ENCODE peak calls at places on chromosome 3, in four cellular contexts. D is SK-N-SH, W is A549, I is ovary. P is an unnamed sample.
A peak's percentile ranks its signal among the peaks of the same experiment; 100 is the strongest.

GRCh38 chr3:61847784-61848462 is 286.6 kb downstream of the PTPRG start:
- DNase-seq in I (peak; percentile 69), W (no peak), D (no peak), P (peak; percentile 64)

GRCh38 chr3:114365268-114365667 is 71.4 kb downstream of the TIGIT start:
- DNase-seq in W (no peak), D (no peak), I (no peak), P (no peak)

GRCh38 chr3:197746801-197747237 is 2.9 kb upstream of the FYTTD1 start:
- DNase-seq in D (no peak), I (no peak), W (no peak), P (peak; percentile 25)

GRCh38 chr3:22777834-22778233 is 425.3 kb upstream of the UBE2E2 start:
- DNase-seq in I (no peak), D (no peak), W (no peak), P (no peak)

GRCh38 chr3:42185044-42185443 is 80.9 kb downstream of the CCK start:
- DNase-seq in I (no peak), W (no peak), D (no peak), P (no peak)

GRCh38 chr3:3560566-3561336 is 238.5 kb upstream of the LRRN1 start:
- DNase-seq in W (no peak), D (no peak), I (no peak), P (no peak)

GRCh38 chr3:16177962-16178627 is 3.6 kb downstream of the GALNT15 start:
- DNase-seq in I (peak; percentile 91), D (peak; percentile 88), W (peak; percentile 83), P (peak; percentile 75)

GRCh38 chr3:184160456-184160855 is 5.3 kb downstream of the DVL3 start:
- DNase-seq in I (no peak), W (no peak), D (no peak), P (no peak)

GRCh38 chr3:15896500-15896899 is 98.7 kb upstream of the ANKRD28 start:
- DNase-seq in D (no peak), I (no peak), W (no peak), P (no peak)

GRCh38 chr3:111853071-111853470 is 6.0 kb upstream of the PHLDB2 start:
- DNase-seq in D (no peak), W (no peak), I (no peak), P (no peak)

GRCh38 chr3:105564546-105565288 is 198.0 kb downstream of the ALCAM start:
- DNase-seq in I (no peak), D (no peak), W (no peak), P (no peak)

GRCh38 chr3:105367406-105368213 is 901 bp downstream of the ALCAM start:
- DNase-seq in I (peak; percentile 58), D (peak; percentile 49), W (peak; percentile 65), P (peak; percentile 38)

GRCh38 chr3:149770246-149770645 is 18.0 kb upstream of the COMMD2 start:
- DNase-seq in I (no peak), D (no peak), W (no peak), P (no peak)

GRCh38 chr3:124273651-124274050 is 281.7 kb upstream of the ROPN1 start:
- DNase-seq in W (no peak), D (no peak), I (no peak), P (no peak)

GRCh38 chr3:170811515-170811914 is 58.5 kb downstream of the RPL22L1 start:
- DNase-seq in D (no peak), W (no peak), I (no peak), P (no peak)

GRCh38 chr3:129003578-129004112 is 2.5 kb downstream of the EFCC1 start:
- DNase-seq in W (peak; percentile 40), I (peak; percentile 58), D (peak; percentile 80), P (no peak)
- TF ChIP-seq CTCF in W (no peak), I (no peak), D (no peak), P (no peak)

DNA sequence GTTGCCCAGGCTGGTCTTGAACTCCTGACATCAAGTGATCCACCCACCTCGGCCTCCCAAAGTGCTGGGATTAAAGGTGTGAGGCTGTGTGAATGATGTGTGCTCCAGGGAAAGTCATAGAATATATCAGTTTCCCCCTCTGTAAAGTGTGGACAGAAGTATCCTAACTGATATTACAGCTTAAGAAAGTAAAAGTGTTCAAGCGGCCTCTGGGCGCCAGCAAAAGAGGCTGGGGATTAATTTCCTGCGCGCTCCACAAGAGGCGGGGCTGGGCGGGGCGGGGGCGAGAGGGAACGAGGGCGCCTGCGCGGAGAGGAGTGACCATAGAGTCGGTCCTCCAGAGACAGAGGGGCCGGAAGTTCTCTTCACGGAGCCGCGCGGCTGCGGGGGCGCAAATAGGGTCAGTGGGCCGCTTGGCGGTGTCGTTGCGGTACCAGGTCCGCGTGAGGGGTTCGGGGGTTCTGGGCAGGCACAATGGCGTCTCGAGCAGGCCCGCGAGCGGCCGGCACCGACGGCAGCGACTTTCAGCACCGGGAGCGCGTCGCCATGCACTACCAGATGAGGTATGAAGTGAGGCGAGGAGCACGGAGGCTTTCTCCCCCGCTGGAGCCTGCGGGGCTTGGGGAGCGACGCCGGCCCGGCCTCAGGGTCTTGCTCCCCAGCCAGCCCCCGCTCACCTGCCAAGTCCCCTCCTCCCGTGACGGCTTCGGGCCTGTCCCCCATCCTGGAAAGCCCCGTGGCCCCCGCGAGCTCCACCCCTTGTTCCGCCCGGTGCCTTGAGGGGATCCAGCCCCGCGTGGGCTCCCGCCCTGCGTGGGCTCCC is at the start of gene JAGN1:
- DNase-seq in I (peak; percentile 93), W (peak; percentile 93), D (peak; percentile 97), P (peak; percentile 84)
- TF ChIP-seq EP300 in I (no peak), W (no peak), D (no peak), P (no peak)

DNA sequence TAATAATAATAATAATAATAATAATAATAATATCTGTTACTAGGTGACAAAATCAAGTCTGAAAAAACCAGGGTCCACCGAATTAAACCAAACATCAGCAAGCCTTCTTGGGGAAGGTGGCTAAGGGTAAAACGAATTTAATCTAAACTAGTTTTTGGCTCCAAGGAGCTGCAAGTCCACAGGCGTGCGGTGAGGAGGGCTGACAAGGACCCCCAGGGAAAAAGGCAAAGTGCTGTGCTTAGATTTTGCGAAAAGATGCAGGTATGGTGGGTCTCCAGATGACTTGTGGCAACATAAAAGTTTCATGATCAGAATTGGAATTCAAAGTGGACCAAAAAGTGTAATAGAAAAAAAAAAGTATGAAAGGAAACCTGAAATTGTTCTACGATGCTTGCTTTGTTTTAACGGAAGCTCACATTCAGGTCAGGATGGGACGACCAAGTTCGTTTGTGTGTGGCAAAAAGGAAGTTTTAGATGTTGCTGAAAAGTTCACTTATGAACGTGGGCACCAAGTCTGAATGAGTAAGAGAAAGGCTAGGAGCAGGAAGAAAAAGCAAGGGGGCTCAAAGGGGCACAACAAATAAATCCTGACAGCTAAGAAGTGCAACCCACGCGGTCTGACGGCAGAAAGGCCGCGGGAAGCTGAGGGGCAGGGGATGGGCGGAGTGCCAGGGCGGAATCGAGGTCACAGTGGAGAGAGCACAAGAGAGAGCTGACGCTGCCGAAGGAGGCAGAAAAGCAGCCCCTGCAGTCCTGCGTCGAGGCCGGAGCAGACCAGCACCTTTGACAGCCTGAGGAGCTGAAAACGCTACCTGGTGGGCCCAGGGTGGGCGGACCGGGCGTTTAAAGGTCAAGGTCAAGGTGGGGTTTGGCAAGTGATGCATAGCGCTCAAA is 1.1 kb downstream of the WDR82 start:
- DNase-seq in D (peak; percentile 77), I (peak; percentile 90), W (peak; percentile 34), P (peak; percentile 39)
- H3K4me3 ChIP-seq in D (peak overlapping the region; percentile 92), I (peak overlapping the region; percentile 51), W (peak overlapping the region; percentile 73), P (peak overlapping the region; percentile 83)

GRCh38 chr3:171862993-171863521 is 19.9 kb downstream of the TMEM212 start:
- DNase-seq in W (no peak), I (no peak), D (no peak), P (no peak)

GRCh38 chr3:171871392-171872274 is 28.5 kb downstream of the TMEM212 start:
- DNase-seq in W (no peak), D (no peak), I (no peak), P (no peak)

GRCh38 chr3:171863920-171864319 is 20.8 kb downstream of the TMEM212 start:
- DNase-seq in I (no peak), D (no peak), W (no peak), P (no peak)

GRCh38 chr3:171865191-171865865 is 22.2 kb downstream of the TMEM212 start:
- DNase-seq in D (no peak), I (no peak), W (no peak), P (no peak)

DNA sequence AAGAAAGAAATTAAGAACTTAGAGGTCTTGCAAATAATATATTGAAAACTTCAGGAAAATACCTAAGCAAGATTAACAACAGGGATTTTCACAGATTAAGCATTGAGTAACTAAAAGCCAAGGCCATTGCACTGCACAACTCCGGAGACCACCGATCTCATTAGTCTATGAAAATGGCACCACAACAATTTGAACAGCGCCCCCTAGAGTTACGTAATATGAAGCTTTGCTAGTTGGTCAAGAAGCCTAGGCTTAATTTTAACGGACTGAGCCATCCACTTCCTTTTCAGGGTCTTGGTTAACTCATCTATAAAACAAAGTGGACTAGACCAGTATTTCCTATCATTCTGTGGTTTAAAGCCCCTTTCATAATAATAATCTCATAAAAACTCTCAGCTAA is 24.8 kb downstream of the TMEM212 start:
- DNase-seq in I (no peak), W (peak; percentile 52), D (no peak), P (no peak)
- TF ChIP-seq CTCF in I (no peak), W (peak; percentile 32), D (peak; percentile 59), P (peak; percentile 30)

GRCh38 chr3:79018671-79019136 is 749.1 kb downstream of the ROBO1 start:
- DNase-seq in D (peak; percentile 83), W (peak; percentile 52), I (peak; percentile 71), P (peak; percentile 23)

GRCh38 chr3:79016587-79017380 is 751.0 kb downstream of the ROBO1 start:
- DNase-seq in I (no peak), D (no peak), W (no peak), P (no peak)

GRCh38 chr3:79015854-79016253 is 751.9 kb downstream of the ROBO1 start:
- DNase-seq in I (no peak), W (no peak), D (no peak), P (no peak)

GRCh38 chr3:79019924-79020173 is 747.9 kb downstream of the ROBO1 start:
- DNase-seq in I (no peak), D (no peak), W (no peak), P (no peak)

DNA sequence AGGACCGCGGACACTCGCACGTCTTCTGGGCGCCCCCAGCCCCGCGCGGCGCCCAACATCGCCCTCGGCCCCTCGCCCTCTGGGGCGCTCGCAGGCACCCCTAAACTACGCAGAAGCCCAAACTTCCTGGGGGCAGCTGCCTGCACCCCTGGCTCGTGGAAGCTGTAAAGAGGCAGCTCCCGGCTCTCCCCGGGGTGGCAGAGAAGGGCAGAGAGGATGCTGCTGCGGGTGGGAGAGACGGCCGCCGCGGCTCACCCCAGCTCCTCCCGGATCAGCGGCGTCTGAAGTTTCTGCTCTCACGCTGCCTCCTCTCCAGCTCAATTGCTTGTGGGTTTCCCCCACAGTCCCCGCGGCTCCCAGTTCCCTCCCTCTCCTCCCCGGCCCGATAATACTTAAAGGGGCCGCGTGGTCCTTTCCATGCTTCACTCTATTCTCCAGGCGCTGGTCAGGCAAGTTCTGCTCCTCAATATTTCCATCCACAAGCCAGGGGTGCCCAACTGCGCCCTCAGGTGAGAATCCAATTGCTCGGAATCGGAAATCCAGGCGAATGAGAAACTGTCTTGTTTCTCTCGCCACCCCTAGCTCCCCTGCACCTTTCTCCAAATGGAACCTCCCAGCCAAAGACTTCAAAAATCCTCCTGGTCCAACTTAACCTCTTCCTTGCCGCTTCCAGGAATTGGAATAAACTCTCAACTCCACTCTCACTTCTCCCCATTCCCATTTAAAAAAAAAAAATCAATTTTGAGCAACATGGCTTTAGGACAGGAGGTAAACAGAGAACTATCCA is 748.5 kb downstream of the ROBO1 start:
- DNase-seq in W (peak; percentile 92), D (peak; percentile 89), I (peak; percentile 82), P (peak; percentile 71)
- TF ChIP-seq EP300 in W (no peak), D (no peak), I (no peak), P (no peak)